ENCODE peak calls at places on chromosomes 16 and 17, in six cellular contexts. U is kidney, C is left lung, W is thoracic aorta, B is tibial artery, R is uterus. X is an unnamed sample. For H3K4me1, the result is how much of the 10 kb centered on the place peaks cover.

GRCh38 chr17:1972429-1973160 is 52.5 kb downstream of the RTN4RL1 start:
- DNase-seq in U (peak), B (no peak), R (no peak), C (peak), W (no peak), X (no peak)

GRCh38 chr16:700684-701584 is 4.7 kb downstream of the FBXL16 start:
- DNase-seq in U (no peak), W (no peak), B (no peak), R (no peak), C (no peak), X (no peak)

GRCh38 chr16:23597003-23597756 is 1.1 kb upstream of the NDUFAB1 start:
- DNase-seq in U (no peak), C (no peak), B (no peak), R (no peak), W (no peak), X (no peak)

GRCh38 chr17:8391711-8392110 is 5.9 kb downstream of the RNF222 start:
- DNase-seq in R (no peak), C (no peak), W (no peak), U (no peak), B (no peak), X (no peak)

GRCh38 chr17:34173221-34173620 is 81.9 kb upstream of the CCL2 start:
- DNase-seq in U (no peak), B (no peak), C (no peak), R (no peak), W (no peak), X (no peak)

GRCh38 chr17:55295411-55296170 is 30.8 kb downstream of the HLF start:
- DNase-seq in C (no peak), B (peak), W (no peak), R (peak), U (no peak), X (peak)

GRCh38 chr16:27446721-27447120 is 44.7 kb downstream of the IL21R start:
- DNase-seq in C (no peak), W (no peak), R (no peak), U (peak), B (no peak), X (peak)

GRCh38 chr17:30239089-30239462 is 3.6 kb upstream of the SLC6A4 start:
- DNase-seq in C (no peak), R (no peak), U (no peak), W (no peak), B (no peak), X (no peak)

GRCh38 chr17:33228548-33228947 is 64.5 kb downstream of the ASIC2 start:
- DNase-seq in C (no peak), W (no peak), B (no peak), U (no peak), R (no peak), X (no peak)

GRCh38 chr17:81898029-81898866 is 3.8 kb upstream of the NPB start:
- DNase-seq in C (no peak), U (no peak), B (no peak), R (no peak), W (no peak), X (no peak)

GRCh38 chr17:50299776-50300175 is 25.5 kb downstream of the TMEM92 start:
- DNase-seq in C (no peak), W (no peak), R (no peak), U (no peak), B (no peak), X (no peak)

GRCh38 chr16:87133966-87134945 is 182.9 kb downstream of the C16orf95 start:
- DNase-seq in R (no peak), C (no peak), B (no peak), W (no peak), U (no peak), X (no peak)

GRCh38 chr16:85171809-85172464 is 59.7 kb upstream of the CIBAR2 start:
- DNase-seq in W (no peak), U (peak), B (no peak), C (no peak), R (no peak), X (no peak)
- H3K4me1 ChIP-seq in W (under half), U (under half), B (half or more), C (half or more), R (under half), X (under half)

DNA sequence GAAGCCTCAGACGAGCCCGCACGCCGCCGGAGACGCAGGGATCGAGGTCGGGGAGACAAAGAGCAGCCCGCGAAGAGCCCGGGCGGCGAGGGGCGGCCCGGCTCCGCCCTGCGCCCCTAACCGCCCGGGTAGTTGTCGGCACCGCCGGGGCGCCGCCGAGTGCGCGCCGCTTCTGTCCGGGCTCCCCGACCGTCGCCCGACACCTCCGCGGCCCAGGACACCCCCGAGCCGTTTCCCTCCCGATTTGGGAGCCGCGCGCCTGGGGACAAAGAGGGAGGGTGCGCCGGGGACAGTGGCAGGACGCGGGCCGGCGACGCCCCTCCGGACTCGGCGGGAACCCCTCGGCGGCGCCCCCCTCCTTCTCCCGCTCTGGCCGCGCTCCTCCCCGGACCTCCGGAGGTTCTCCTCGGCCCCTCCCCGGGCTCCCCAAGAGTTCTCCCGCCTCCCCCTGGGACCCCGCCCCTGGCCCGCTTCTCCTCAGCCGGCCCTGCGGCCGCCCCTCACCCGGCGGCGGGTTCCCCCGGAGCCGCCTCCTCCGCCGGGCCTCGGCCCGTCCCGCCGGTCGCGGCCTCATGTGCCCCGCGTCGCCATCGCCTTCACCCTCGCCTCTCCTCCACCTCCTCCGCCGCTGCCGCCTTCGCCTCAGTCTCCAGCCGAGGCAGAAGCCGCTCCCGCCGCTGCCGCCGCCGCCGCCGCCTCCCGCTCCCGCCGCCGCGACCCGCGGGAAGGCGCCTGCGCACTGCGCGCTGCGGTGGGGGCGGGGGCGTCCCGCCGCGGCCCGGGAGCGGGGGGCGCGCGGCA is at the start of gene GJC1:
- DNase-seq in B (no peak), C (no peak), U (peak), R (peak), W (no peak), X (no peak)
- H3K27ac ChIP-seq in B (peak), C (peak), U (no peak), R (peak), W (peak), X (no peak)

DNA sequence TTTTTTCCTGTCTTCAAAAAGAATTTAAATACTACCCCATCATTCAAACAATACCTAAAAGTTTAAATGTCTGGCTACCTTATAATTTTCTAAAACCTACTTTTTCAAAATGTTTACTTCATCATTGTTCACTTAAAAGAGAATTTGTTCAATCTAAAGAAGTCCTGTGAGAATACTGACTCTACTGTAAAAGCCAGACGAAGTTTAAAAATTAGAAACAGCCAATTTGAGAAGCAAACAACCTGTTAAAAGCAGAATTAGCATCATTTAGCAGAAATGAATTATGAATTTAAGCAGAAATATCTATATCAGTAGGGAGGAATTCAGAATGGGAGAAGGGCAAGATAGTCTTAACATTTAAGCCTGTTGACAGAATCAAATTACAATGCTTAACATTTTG is 2.1 kb downstream of the SKA2 start:
- DNase-seq in B (no peak), W (no peak), C (no peak), U (no peak), R (no peak), X (no peak)
- H3K4me3 ChIP-seq in B (no peak), W (no peak), C (no peak), U (no peak), R (no peak), X (no peak)

GRCh38 chr17:64781394-64781793 is 119.3 kb upstream of the SMURF2 start:
- DNase-seq in W (no peak), R (peak), B (no peak), C (peak), U (peak), X (peak)
- H3K4me1 ChIP-seq in W (under half), R (under half), B (half or more), C (half or more), U (under half), X (under half)

GRCh38 chr17:17950806-17951205 is 21.4 kb downstream of the TOM1L2 start:
- DNase-seq in U (no peak), B (no peak), C (no peak), R (no peak), W (no peak), X (no peak)
- H3K27ac ChIP-seq in U (no peak), B (no peak), C (no peak), R (no peak), W (no peak), X (no peak)

GRCh38 chr17:48719642-48720262 is 2.6 kb downstream of the PRAC1 start:
- DNase-seq in U (no peak), R (no peak), C (no peak), B (no peak), W (no peak), X (no peak)
- H3K4me3 ChIP-seq in U (no peak), R (no peak), C (no peak), B (no peak), W (no peak), X (no peak)

GRCh38 chr17:17724307-17724921 is 43.2 kb downstream of the RAI1 start:
- DNase-seq in C (no peak), B (no peak), U (no peak), W (no peak), R (no peak), X (no peak)

GRCh38 chr17:17722906-17723353 is 41.7 kb downstream of the RAI1 start:
- DNase-seq in R (no peak), U (no peak), B (no peak), W (no peak), C (no peak), X (no peak)

GRCh38 chr17:17724991-17725852 is 44.0 kb downstream of the RAI1 start:
- DNase-seq in U (no peak), W (no peak), B (no peak), C (no peak), R (no peak), X (no peak)

GRCh38 chr17:17722081-17722905 is 41.0 kb downstream of the RAI1 start:
- DNase-seq in U (no peak), R (no peak), B (no peak), C (no peak), W (no peak), X (no peak)

DNA sequence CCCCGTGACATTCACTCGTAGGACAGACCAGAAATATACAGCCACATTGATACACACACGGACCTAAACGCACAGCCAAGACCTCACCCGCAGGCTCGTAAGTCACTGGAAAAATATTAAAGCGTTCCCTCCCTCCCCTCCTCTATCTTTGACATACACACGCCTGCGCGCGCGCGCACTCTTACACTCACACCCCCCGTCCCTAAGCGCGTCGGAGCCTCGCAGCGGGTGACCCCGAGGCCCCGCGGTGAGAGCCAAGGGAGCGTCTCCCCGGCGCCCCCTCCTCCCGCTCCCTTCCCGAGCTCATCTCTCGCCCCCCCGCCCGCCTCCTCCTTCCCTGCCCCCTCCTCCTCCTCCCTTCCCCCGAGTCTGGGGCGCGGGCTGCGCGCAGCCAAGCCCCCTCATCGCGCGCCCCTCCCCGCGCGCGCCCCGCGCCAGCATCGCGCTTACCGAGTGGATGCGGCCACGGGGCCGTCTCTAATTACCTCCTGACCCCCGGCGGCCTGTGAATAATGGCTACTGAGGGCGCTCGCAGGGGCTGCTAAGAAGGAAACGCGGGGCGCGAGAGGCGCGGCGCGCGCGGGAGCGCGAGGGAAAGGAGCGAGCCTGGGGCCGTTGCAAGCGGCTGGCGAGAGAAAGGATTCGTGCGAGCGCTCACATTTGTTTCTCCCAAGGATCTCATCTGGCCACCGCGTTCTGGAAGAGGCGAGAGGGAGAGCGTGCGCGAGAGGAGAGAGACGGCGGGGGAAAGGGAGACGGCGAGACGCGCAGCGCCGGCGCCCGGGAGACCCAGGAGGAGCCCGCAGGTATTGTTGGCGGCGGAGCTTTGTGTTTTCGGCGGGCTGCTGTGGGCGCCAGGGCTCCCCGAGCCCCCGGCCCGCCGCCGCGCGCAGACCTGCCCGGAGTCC is 42.4 kb downstream of the RAI1 start:
- DNase-seq in C (no peak), R (no peak), U (no peak), W (no peak), B (no peak), X (no peak)
- H3K4me1 ChIP-seq in C (half or more), R (under half), U (under half), W (under half), B (under half), X (under half)

GRCh38 chr16:81601008-81601428 is 156.4 kb downstream of the CMIP start:
- DNase-seq in B (peak), R (no peak), W (no peak), U (peak), C (no peak), X (no peak)
- H3K27ac ChIP-seq in B (peak), R (peak), W (no peak), U (peak), C (no peak), X (no peak)

GRCh38 chr17:42852351-42852750 is 1.4 kb downstream of the AOC3 start:
- DNase-seq in R (no peak), C (no peak), U (no peak), B (peak), W (no peak), X (no peak)
- H3K4me3 ChIP-seq in R (peak), C (peak), U (peak), B (peak), W (peak), X (no peak)

X was measured in effector memory CD4-positive, alpha-beta T cell.